ENCODE peak calls at places on chromosomes 12 and 14, in nine cellular contexts. C is thyroid gland, T is transverse colon, P is sigmoid colon, N is right lobe of liver, G is IMR-90, B is K562, V is spleen, L is esophagus squamous epithelium. U is an unnamed sample.

GRCh38 chr12:94832780-94833760 is 170.4 kb downstream of the NDUFA12 start:
- DNase-seq in C (peak), T (no peak), P (no peak), N (no peak), G (peak), B (no peak), V (no peak), L (no peak), U (no peak)

GRCh38 chr12:12714276-12715001 is 2.7 kb upstream of the CDKN1B start:
- DNase-seq in C (peak), T (peak), P (no peak), N (no peak), G (peak), B (no peak), V (peak), L (no peak), U (peak)

GRCh38 chr14:37246427-37246829 is 48.7 kb downstream of the MIPOL1 start:
- DNase-seq in C (no peak), T (no peak), P (no peak), N (no peak), G (peak), B (peak), V (no peak), L (no peak), U (peak)

GRCh38 chr14:76644875-76645518 is 116.3 kb upstream of the VASH1 start:
- DNase-seq in C (peak), T (no peak), P (peak), N (no peak), G (peak), B (peak), V (no peak), L (no peak), U (peak)

GRCh38 chr12:94618995-94619695 is 31.2 kb downstream of the TMCC3 start:
- DNase-seq in C (no peak), T (no peak), P (no peak), N (no peak), G (peak), B (no peak), V (no peak), L (no peak), U (no peak)

GRCh38 chr12:3117628-3118027 is 40.4 kb downstream of the TSPAN9 start:
- DNase-seq in C (no peak), T (no peak), P (no peak), N (no peak), G (peak), B (no peak), V (no peak), L (no peak), U (no peak)

GRCh38 chr14:91303924-91304229 is 59.4 kb upstream of the GPR68 start:
- DNase-seq in C (no peak), T (no peak), P (no peak), N (no peak), G (no peak), B (no peak), V (no peak), L (no peak), U (no peak)

GRCh38 chr12:7937867-7938506 is 2.0 kb upstream of the SLC2A3 start:
- DNase-seq in C (no peak), T (no peak), P (no peak), N (no peak), G (no peak), B (peak), V (no peak), L (no peak), U (peak)

GRCh38 chr12:11711675-11712327 is 62.3 kb downstream of the ETV6 start:
- DNase-seq in C (no peak), T (no peak), P (no peak), N (no peak), G (peak), B (no peak), V (no peak), L (no peak), U (no peak)

GRCh38 chr12:128509170-128509569 is 242.2 kb downstream of the TMEM132C start:
- DNase-seq in C (no peak), T (no peak), P (no peak), N (no peak), G (no peak), B (no peak), V (no peak), L (no peak), U (no peak)

GRCh38 chr14:39266589-39266870 is 32.8 kb downstream of the MIA2 start:
- DNase-seq in C (peak), T (peak), P (peak), N (peak), G (peak), B (peak), V (no peak), L (peak), U (no peak)

DNA sequence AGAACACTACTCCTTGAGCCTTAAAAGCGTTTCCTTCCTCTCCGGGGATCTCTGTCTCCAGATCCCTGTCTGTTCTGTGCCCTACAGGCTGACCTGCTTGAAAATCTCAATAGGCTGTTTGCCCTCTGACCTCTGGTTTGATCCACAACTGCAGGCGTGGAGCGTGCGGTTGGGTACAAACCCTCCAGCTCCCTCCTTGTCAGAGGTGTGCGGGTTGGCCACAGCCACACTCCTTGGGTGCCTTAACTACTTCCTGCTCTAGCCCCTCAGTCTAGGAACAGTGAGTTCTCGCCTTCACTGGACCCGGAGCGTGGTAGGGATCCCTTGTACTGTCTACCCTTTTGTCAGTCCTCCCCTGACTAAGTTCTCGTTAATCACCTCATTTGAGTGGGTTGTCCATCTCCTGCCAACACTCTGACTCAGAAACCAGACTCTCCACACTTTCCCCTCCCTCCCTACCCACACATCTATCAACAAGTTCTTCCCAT is 33.1 kb downstream of the CMKLR1 start:
- DNase-seq in C (no peak), T (no peak), P (no peak), N (no peak), G (peak), B (peak), V (no peak), L (no peak), U (no peak)
- TF ChIP-seq POLR2A in C (no peak), T (no peak), P (no peak), N (no peak), G (no peak), B (no peak), V (no peak), L (no peak), U (no peak)

DNA sequence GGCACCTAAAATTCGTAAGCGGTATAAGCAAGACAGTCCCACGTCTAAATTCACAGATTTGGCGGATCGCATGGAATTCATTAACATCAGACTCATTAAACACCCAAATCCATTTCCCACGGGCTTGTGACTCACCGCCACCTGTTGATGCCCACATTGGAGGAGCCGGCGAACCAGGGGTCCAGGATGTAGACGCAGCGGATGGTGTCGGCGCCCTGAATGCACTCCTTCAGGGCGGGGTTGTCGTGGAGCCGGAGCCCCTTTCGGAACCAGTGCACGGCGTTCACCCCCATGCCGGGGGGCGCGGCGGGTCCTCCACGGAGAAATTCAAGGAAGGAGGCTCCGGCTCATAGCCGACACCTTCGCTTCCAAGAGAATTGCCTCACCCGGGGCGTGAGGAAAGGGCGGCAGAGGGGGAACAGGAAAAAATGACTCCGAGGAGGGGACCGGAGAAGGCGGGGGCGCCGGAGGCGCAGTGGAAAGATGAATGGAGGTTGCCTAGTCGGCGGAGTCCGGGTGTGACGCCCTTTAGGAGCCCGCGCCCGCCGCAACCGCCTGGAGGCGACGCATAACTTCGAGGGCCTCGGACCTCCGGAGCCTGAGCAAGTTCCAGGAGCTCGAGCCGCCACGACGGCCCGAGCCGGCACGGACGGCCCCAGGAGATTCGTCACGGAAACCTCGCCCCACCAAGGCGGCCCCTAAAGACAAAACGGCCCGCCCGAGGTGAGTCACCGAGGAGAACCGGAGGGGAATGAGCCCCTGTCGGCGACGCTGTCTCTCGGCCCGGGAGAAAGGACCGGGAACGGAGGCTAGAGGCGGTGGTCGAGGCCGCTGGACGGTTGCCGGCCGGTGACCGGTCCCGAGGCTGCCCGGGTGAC is 441 bp downstream of the CRY1 start:
- DNase-seq in C (peak), T (peak), P (peak), N (no peak), G (no peak), B (peak), V (peak), L (peak), U (peak)
- TF ChIP-seq POLR2A in C (peak), T (peak), P (peak), N (peak), G (peak), B (no peak), V (no peak), L (no peak), U (peak)

GRCh38 chr14:26128931-26129674 is 468.7 kb downstream of the NOVA1 start:
- DNase-seq in C (no peak), T (no peak), P (no peak), N (no peak), G (no peak), B (no peak), V (no peak), L (no peak), U (no peak)
- TF ChIP-seq POLR2A in C (no peak), T (no peak), P (no peak), N (no peak), G (no peak), B (no peak), V (no peak), L (no peak), U (no peak)

GRCh38 chr12:121296618-121297476 is at the start of gene CAMKK2:
- DNase-seq in C (peak), T (peak), P (peak), N (peak), G (peak), B (peak), V (peak), L (no peak), U (peak)
- TF ChIP-seq POLR2A in C (no peak), T (peak), P (no peak), N (peak), G (no peak), B (peak), V (no peak), L (no peak), U (peak)

GRCh38 chr14:58628381-58628780 is 9.4 kb upstream of the DACT1 start:
- DNase-seq in C (no peak), T (no peak), P (no peak), N (no peak), G (peak), B (no peak), V (no peak), L (no peak), U (no peak)
- TF ChIP-seq POLR2A in C (no peak), T (no peak), P (no peak), N (no peak), G (no peak), B (no peak), V (no peak), L (no peak), U (no peak)

DNA sequence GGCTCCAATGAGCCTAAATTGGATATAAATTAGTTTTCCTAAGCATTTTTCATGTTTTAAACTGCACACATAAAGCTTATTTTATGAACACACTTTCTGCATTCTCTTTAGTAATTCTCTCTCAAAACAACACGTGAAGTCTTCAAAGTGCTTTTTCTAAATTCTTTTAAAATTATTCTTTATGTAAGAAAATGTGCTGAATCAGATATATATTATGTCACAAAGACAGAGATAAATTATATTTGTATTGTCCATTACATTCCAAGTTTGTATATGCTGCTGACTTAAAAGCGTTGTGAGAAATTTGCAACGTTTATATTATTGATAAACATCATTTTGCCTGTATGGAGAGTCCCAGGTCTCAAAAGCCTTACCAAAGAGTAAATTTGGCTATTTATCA is 465.2 kb downstream of the BCAT1 start:
- DNase-seq in C (no peak), T (no peak), P (no peak), N (no peak), G (no peak), B (no peak), V (no peak), L (no peak), U (no peak)
- TF ChIP-seq POLR2A in C (no peak), T (no peak), P (no peak), N (no peak), G (no peak), B (no peak), V (no peak), L (no peak), U (no peak)

GRCh38 chr12:112018571-112019237 is 5.5 kb downstream of the ERP29 start:
- DNase-seq in C (no peak), T (no peak), P (no peak), N (no peak), G (peak), B (no peak), V (no peak), L (no peak), U (no peak)
- TF ChIP-seq POLR2A in C (no peak), T (no peak), P (no peak), N (no peak), G (no peak), B (no peak), V (no peak), L (no peak), U (no peak)

GRCh38 chr12:120618954-120619615 is 21.3 kb upstream of the CABP1 start:
- DNase-seq in C (no peak), T (no peak), P (no peak), N (no peak), G (no peak), B (no peak), V (no peak), L (no peak), U (no peak)

GRCh38 chr12:120614873-120615272 is 25.6 kb upstream of the CABP1 start:
- DNase-seq in C (no peak), T (no peak), P (no peak), N (no peak), G (no peak), B (no peak), V (no peak), L (no peak), U (no peak)

GRCh38 chr12:120625557-120626419 is 14.6 kb upstream of the CABP1 start:
- DNase-seq in C (peak), T (no peak), P (no peak), N (no peak), G (no peak), B (peak), V (no peak), L (no peak), U (peak)

DNA sequence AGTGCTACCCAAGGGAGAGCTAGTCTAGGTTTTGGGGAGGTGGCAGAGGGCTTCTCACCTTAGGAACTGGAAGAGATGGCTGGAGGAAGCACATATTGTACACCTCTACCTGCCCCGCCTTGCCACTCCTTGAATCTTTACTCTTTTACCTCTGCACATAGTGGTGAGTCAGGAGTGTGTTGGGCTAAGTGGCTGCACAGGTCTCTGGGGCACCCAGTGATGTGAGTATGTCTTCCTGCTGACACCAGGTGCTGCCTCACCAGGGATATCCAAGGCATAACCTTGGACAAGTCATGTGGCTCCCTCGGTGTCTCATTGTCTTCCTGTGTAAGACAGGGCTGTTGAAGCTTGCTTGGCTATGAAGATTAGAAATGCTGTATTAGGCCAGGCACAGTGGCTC is 19.8 kb upstream of the CABP1 start:
- DNase-seq in C (no peak), T (peak), P (no peak), N (no peak), G (no peak), B (no peak), V (no peak), L (no peak), U (no peak)
- TF ChIP-seq POLR2A in C (no peak), T (no peak), P (no peak), N (no peak), G (no peak), B (no peak), V (no peak), L (no peak), U (no peak)

DNA sequence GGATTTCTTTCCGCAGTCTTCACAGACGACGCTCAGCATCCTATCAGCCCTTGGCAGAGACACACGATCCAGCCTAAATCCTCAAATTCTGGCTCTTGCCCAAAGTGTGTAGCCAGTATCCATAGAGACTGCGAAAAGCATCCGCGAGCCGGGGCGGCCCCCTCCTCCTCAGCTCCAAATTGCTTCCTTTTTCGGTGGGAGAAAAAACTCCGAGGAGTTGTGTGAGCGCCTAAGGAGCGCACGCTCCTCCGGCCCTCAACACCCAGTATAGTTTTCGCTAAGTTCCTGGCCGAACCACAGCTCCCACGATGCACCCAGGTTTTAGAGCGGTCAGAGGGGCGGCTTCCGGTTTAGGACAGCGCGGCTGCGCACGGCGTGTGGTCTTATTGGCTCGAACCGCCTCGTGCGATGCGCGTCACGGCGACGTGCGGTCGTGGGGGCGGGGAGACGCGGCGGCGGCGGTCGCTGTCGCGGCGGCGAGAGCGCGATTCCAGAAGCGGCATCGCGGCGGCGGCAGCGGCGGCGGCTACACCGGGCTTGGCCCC is at the start of gene ADIPOR2:
- DNase-seq in C (peak), T (peak), P (peak), N (peak), G (peak), B (peak), V (peak), L (peak), U (peak)
- TF ChIP-seq POLR2A in C (peak), T (peak), P (peak), N (peak), G (peak), B (peak), V (no peak), L (no peak), U (peak)

GRCh38 chr12:131734336-131735152 is 23.7 kb downstream of the SFSWAP start:
- DNase-seq in C (no peak), T (no peak), P (no peak), N (no peak), G (no peak), B (no peak), V (no peak), L (no peak), U (no peak)
- TF ChIP-seq POLR2A in C (no peak), T (no peak), P (no peak), N (no peak), G (no peak), B (no peak), V (no peak), L (no peak), U (no peak)

U was measured in erythroblast.